ENCODE peak calls at places on chromosomes 6 and 20, in ten cellular contexts. X is fibroblast of villous mesenchyme; O is activated CD4-positive, CD25-positive, alpha-beta regulatory T cell; A is hippocampal formation; Y is glomerular endothelial cell; Z is non-pigmented ciliary epithelial cell; V is tibial artery; R is memory B cell; C is CD8-positive, alpha-beta memory T cell; E is left lung. Q is an unnamed sample.

GRCh38 chr6:25512560-25512959 is 139.5 kb upstream of the SCGN start:
- DNase-seq in X (no peak), O (no peak), A (no peak), Y (no peak), Z (no peak), V (no peak), R (no peak), C (no peak), E (no peak), Q (no peak)

GRCh38 chr6:131754088-131754487 is 43.3 kb upstream of the CTAGE9 start:
- DNase-seq in X (peak; percentile 31), O (no peak), A (no peak), Y (no peak), Z (no peak), V (no peak), R (no peak), C (no peak), E (no peak), Q (no peak)

GRCh38 chr6:83215131-83216047 is 22.2 kb downstream of the RWDD2A start:
- DNase-seq in X (peak; percentile 79), O (no peak), A (peak; percentile 48), Y (no peak), Z (no peak), V (peak; percentile 76), R (peak; percentile 29), C (peak; percentile 68), E (no peak), Q (peak; percentile 40)

GRCh38 chr6:168319279-168320051 is at the start of gene DACT2:
- DNase-seq in X (no peak), O (no peak), A (no peak), Y (no peak), Z (no peak), V (no peak), R (no peak), C (no peak), E (no peak), Q (no peak)

GRCh38 chr6:111874030-111874425 is 776 bp upstream of the FYN start:
- DNase-seq in X (peak; percentile 6), O (peak; percentile 5), A (no peak), Y (no peak), Z (no peak), V (no peak), R (peak; percentile 24), C (peak; percentile 67), E (no peak), Q (peak; percentile 12)

GRCh38 chr20:3045042-3045815 is 623 bp upstream of the MRPS26 start:
- DNase-seq in X (peak; percentile 84), O (peak; percentile 35), A (no peak), Y (no peak), Z (peak; percentile 59), V (peak; percentile 91), R (no peak), C (peak; percentile 63), E (no peak), Q (peak; percentile 75)

GRCh38 chr6:30842754-30843610 is 41.3 kb upstream of the DDR1 start:
- DNase-seq in X (peak; percentile 89), O (no peak), A (no peak), Y (no peak), Z (no peak), V (no peak), R (no peak), C (no peak), E (no peak), Q (no peak)

GRCh38 chr20:36760647-36761046 is 12.9 kb downstream of the DSN1 start:
- DNase-seq in X (peak; percentile 33), O (no peak), A (no peak), Y (no peak), Z (no peak), V (no peak), R (no peak), C (no peak), E (no peak), Q (no peak)

GRCh38 chr6:138654715-138655634 is 118.6 kb upstream of the CCDC28A start:
- DNase-seq in X (peak; percentile 20), O (no peak), A (no peak), Y (peak; percentile 31), Z (no peak), V (no peak), R (no peak), C (no peak), E (no peak), Q (peak; percentile 6)

GRCh38 chr6:56579155-56579851 is 63.4 kb downstream of the DST start:
- DNase-seq in X (no peak), O (no peak), A (no peak), Y (no peak), Z (no peak), V (no peak), R (no peak), C (no peak), E (no peak), Q (no peak)

GRCh38 chr20:17010181-17010580 is 216.7 kb upstream of the PCSK2 start:
- DNase-seq in X (no peak), O (no peak), A (no peak), Y (no peak), Z (no peak), V (no peak), R (no peak), C (no peak), E (no peak), Q (no peak)

GRCh38 chr6:100202417-100203194 is 208.6 kb upstream of the MCHR2 start:
- DNase-seq in X (peak; percentile 96), O (no peak), A (no peak), Y (no peak), Z (peak; percentile 84), V (no peak), R (no peak), C (no peak), E (no peak), Q (no peak)

GRCh38 chr20:25039697-25040437 is 18.1 kb downstream of the ACSS1 start:
- DNase-seq in X (peak; percentile 57), O (no peak), A (peak; percentile 72), Y (no peak), Z (no peak), V (peak; percentile 98), R (no peak), C (no peak), E (peak; percentile 85), Q (no peak)

GRCh38 chr6:79180082-79180481 is 54.4 kb downstream of the HMGN3 start:
- DNase-seq in X (no peak), O (no peak), A (no peak), Y (no peak), Z (no peak), V (no peak), R (no peak), C (no peak), E (no peak), Q (no peak)

GRCh38 chr6:33344771-33345697 is 27.5 kb upstream of the ZBTB22 start:
- DNase-seq in X (peak; percentile 91), O (peak; percentile 41), A (peak; percentile 9), Y (peak; percentile 42), Z (peak; percentile 46), V (peak; percentile 67), R (peak; percentile 47), C (peak; percentile 85), E (no peak), Q (peak; percentile 50)

GRCh38 chr6:106334646-106335448 is 9.3 kb upstream of the ATG5 start:
- DNase-seq in X (peak; percentile 60), O (peak; percentile 15), A (peak; percentile 1), Y (no peak), Z (no peak), V (no peak), R (peak; percentile 33), C (peak; percentile 73), E (peak; percentile 58), Q (peak; percentile 13)

GRCh38 chr6:81999270-81999669 is 246.8 kb upstream of the TENT5A start:
- DNase-seq in X (no peak), O (no peak), A (no peak), Y (no peak), Z (no peak), V (no peak), R (no peak), C (peak; percentile 31), E (no peak), Q (no peak)

GRCh38 chr6:87473419-87473903 is 687 bp downstream of the SLC35A1 start:
- DNase-seq in X (peak; percentile 48), O (no peak), A (no peak), Y (no peak), Z (peak; percentile 15), V (no peak), R (no peak), C (no peak), E (no peak), Q (no peak)

GRCh38 chr6:106767271-106767670 is 137.9 kb downstream of the QRSL1 start:
- DNase-seq in X (no peak), O (no peak), A (no peak), Y (no peak), Z (no peak), V (no peak), R (no peak), C (no peak), E (no peak), Q (no peak)

GRCh38 chr6:47743744-47744143 is 38.1 kb upstream of the OPN5 start:
- DNase-seq in X (no peak), O (no peak), A (no peak), Y (no peak), Z (no peak), V (no peak), R (no peak), C (no peak), E (no peak), Q (no peak)

GRCh38 chr20:49400410-49400809 is 82.1 kb downstream of the KCNB1 start:
- DNase-seq in X (no peak), O (no peak), A (no peak), Y (no peak), Z (no peak), V (peak; percentile 88), R (no peak), C (no peak), E (no peak), Q (no peak)

GRCh38 chr6:132054525-132054924 is 103.4 kb upstream of the CCN2 start:
- DNase-seq in X (peak; percentile 25), O (no peak), A (no peak), Y (no peak), Z (no peak), V (no peak), R (no peak), C (no peak), E (no peak), Q (no peak)

GRCh38 chr20:46723039-46723438 is 13.6 kb downstream of the SLC2A10 start:
- DNase-seq in X (no peak), O (no peak), A (no peak), Y (no peak), Z (no peak), V (no peak), R (no peak), C (no peak), E (no peak), Q (no peak)

GRCh38 chr20:41524980-41525613 is 93.1 kb downstream of the CHD6 start:
- DNase-seq in X (peak; percentile 30), O (no peak), A (peak; percentile 13), Y (no peak), Z (peak; percentile 41), V (peak; percentile 70), R (no peak), C (no peak), E (peak; percentile 80), Q (no peak)

Q was measured in stimulated activated naive B cell treated with anti-CD40 and anti-IgM and Interleukin-4, amounts not matched to agents 10 μg/mL and 1 μg/mL and 100 μg/mL, for 72 hours.